ENCODE peak calls at places on chromosomes 11 and 22, in ten cellular contexts. F is MM.1S, O is GM23248, Z is PC-3, Y is mammary epithelial cell, X is GM23338, G is astrocyte, A is neural progenitor cell, S is SK-N-MC, N is DND-41. L is an unnamed sample.

GRCh38 chr11:115466122-115466521 is 38.1 kb downstream of the CADM1 start:
- DNase-seq in F (no peak), O (no peak), Z (no peak), Y (no peak), X (no peak), G (no peak), A (no peak), S (no peak), N (no peak), L (no peak)

GRCh38 chr11:13784848-13785247 is 116.4 kb downstream of the FAR1 start:
- DNase-seq in F (no peak), O (no peak), Z (no peak), Y (no peak), X (no peak), G (no peak), A (no peak), S (no peak), N (no peak), L (no peak)

GRCh38 chr11:114607753-114608459 is 12.3 kb upstream of the NXPE4 start:
- DNase-seq in F (no peak), O (peak), Z (peak), Y (peak), X (no peak), G (no peak), A (no peak), S (no peak), N (no peak), L (no peak)

GRCh38 chr22:27512283-27512761 is 289.2 kb downstream of the MN1 start:
- DNase-seq in F (no peak), O (peak), Z (peak), Y (peak), X (no peak), G (peak), A (no peak), S (no peak), N (no peak), L (peak)

GRCh38 chr11:47106839-47107520 is 69.7 kb downstream of the ARFGAP2 start:
- DNase-seq in F (no peak), O (no peak), Z (no peak), Y (no peak), X (no peak), G (no peak), A (peak), S (no peak), N (no peak), L (no peak)

GRCh38 chr22:41367680-41368542 is 13.8 kb upstream of the TEF start:
- DNase-seq in F (no peak), O (peak), Z (no peak), Y (peak), X (peak), G (peak), A (peak), S (no peak), N (no peak), L (no peak)

GRCh38 chr11:13188179-13188578 is 89.4 kb upstream of the BMAL1 start:
- DNase-seq in F (no peak), O (no peak), Z (no peak), Y (no peak), X (no peak), G (no peak), A (no peak), S (no peak), N (no peak), L (no peak)

GRCh38 chr11:68142028-68142412 is 20.8 kb upstream of the CHKA start:
- DNase-seq in F (peak), O (no peak), Z (peak), Y (no peak), X (no peak), G (no peak), A (no peak), S (no peak), N (peak), L (no peak)

GRCh38 chr11:61799665-61800284 is 7.1 kb downstream of the FEN1 start:
- DNase-seq in F (no peak), O (no peak), Z (no peak), Y (no peak), X (no peak), G (no peak), A (no peak), S (no peak), N (no peak), L (no peak)

GRCh38 chr11:28559497-28559896 is 451.3 kb downstream of the METTL15 start:
- DNase-seq in F (no peak), O (no peak), Z (no peak), Y (no peak), X (peak), G (peak), A (peak), S (no peak), N (no peak), L (peak)

GRCh38 chr11:102560555-102561011 is 30.0 kb upstream of the MMP7 start:
- DNase-seq in F (peak), O (peak), Z (peak), Y (peak), X (no peak), G (peak), A (no peak), S (peak), N (peak), L (peak)

GRCh38 chr11:13861411-13861810 is 101.1 kb upstream of the SPON1 start:
- DNase-seq in F (peak), O (no peak), Z (no peak), Y (no peak), X (no peak), G (no peak), A (no peak), S (no peak), N (no peak), L (no peak)

GRCh38 chr22:44624689-44625420 is 77.1 kb upstream of the PRR5 start:
- DNase-seq in F (no peak), O (no peak), Z (no peak), Y (no peak), X (no peak), G (no peak), A (no peak), S (no peak), N (no peak), L (no peak)

GRCh38 chr22:31830721-31831070 is 76.9 kb downstream of the DEPDC5 start:
- DNase-seq in F (no peak), O (no peak), Z (peak), Y (peak), X (no peak), G (no peak), A (no peak), S (no peak), N (no peak), L (no peak)

GRCh38 chr11:118924591-118925585 is 838 bp downstream of the BCL9L start:
- DNase-seq in F (peak), O (peak), Z (peak), Y (peak), X (peak), G (no peak), A (peak), S (no peak), N (peak), L (peak)

GRCh38 chr11:36672815-36673450 is 74.9 kb upstream of the RAG2 start:
- DNase-seq in F (peak), O (peak), Z (peak), Y (peak), X (peak), G (peak), A (peak), S (peak), N (no peak), L (peak)

GRCh38 chr22:49826603-49827306 is 918 bp downstream of the BRD1 start:
- DNase-seq in F (peak), O (peak), Z (no peak), Y (peak), X (peak), G (peak), A (peak), S (no peak), N (peak), L (peak)

GRCh38 chr11:109729761-109730160 is 307.8 kb downstream of the C11orf87 start:
- DNase-seq in F (peak), O (no peak), Z (no peak), Y (no peak), X (peak), G (no peak), A (no peak), S (no peak), N (no peak), L (no peak)

GRCh38 chr11:2862395-2862949 is 23.1 kb downstream of the CDKN1C start:
- DNase-seq in F (no peak), O (peak), Z (no peak), Y (no peak), X (peak), G (no peak), A (peak), S (no peak), N (no peak), L (no peak)
- TF ChIP-seq EZH2 in F (no peak), O (no peak), Z (no peak), Y (no peak), X (no peak), G (peak), A (no peak), S (no peak), N (no peak), L (no peak)

DNA sequence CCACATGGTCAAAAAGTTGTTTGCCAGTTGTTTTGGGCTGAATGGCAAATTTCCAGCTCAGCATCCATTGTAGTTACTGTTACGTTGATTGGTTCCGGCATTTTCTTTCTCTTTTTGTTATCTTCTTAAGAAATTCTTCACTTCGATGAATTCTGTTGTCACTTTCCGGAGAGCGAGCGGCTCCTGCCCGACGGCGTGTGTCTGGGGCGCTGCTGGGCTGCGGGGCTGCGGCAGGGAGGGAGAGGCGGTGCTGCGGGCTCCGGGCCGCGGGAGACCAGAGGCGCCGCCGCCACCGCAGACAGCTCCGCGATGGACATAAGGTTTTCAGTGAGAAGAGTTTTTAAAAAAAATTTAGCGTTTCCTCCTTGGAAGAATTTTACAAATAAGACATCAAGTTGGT is 117.4 kb downstream of the RRM1 start:
- DNase-seq in F (no peak), O (no peak), Z (no peak), Y (no peak), X (peak), G (no peak), A (peak), S (no peak), N (no peak), L (no peak)
- TF ChIP-seq EZH2 in F (no peak), O (no peak), Z (no peak), Y (no peak), X (peak), G (no peak), A (peak), S (peak), N (no peak), L (no peak)

DNA sequence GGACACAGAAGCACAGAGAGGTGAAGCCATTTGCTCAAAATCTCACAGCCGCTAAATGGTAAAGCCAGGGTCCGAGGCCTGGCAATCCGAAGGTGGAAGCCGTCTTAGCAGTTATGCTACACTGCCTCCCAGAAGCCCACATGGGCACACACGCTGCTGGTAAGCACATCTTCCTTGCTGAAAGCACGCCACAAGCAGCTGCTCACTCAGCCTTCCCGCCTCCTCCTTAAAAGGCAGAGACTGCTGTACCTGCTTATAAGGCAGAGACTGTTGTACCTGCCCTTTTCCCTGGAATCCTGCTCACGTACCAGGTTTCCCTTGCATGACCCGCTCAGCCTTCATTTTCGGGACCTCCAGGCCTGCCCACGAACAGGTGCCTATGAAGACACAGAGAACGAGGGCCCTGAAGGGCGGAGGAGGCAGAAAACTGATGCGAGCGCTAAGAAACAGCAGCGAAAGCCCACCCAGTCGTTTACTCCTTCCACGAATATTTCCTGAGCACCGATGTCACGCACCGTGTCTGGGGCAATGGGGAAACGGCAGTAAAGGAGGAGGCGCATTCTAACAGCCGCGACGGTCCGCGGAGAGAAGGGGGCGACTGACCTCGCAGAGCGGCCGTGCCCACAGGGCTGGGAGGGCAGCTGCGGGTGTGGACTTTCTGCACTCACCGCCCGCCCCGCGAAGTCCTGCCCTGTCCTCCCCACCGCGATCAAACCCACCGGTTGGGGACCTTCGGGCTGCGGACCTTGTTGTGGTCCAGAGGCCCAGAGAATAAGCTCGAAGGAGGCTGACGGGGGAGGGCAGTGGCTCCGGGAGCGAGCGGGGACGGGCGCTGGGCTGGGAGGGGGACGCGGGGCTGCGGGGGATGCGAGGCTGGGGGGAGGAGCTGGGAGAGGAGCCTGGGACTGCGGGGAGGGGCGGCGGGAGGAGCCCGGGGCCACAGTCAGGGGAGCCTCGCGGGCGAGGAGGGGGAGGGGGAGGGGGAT is 12.9 kb downstream of the SPATA19 start:
- DNase-seq in F (no peak), O (peak), Z (no peak), Y (no peak), X (no peak), G (no peak), A (no peak), S (no peak), N (no peak), L (no peak)
- TF ChIP-seq EZH2 in F (no peak), O (no peak), Z (no peak), Y (no peak), X (no peak), G (no peak), A (no peak), S (no peak), N (no peak), L (no peak)

GRCh38 chr11:74684661-74685060 is 46.6 kb downstream of the CHRDL2 start:
- DNase-seq in F (no peak), O (no peak), Z (no peak), Y (no peak), X (no peak), G (no peak), A (no peak), S (no peak), N (no peak), L (no peak)

GRCh38 chr11:74683941-74684481 is 47.2 kb downstream of the CHRDL2 start:
- DNase-seq in F (no peak), O (peak), Z (peak), Y (no peak), X (peak), G (peak), A (no peak), S (no peak), N (no peak), L (peak)

GRCh38 chr11:74682731-74683278 is 48.4 kb downstream of the CHRDL2 start:
- DNase-seq in F (no peak), O (no peak), Z (no peak), Y (no peak), X (peak), G (no peak), A (no peak), S (no peak), N (no peak), L (no peak)

GRCh38 chr11:74681686-74682651 is 49.3 kb downstream of the CHRDL2 start:
- DNase-seq in F (no peak), O (peak), Z (peak), Y (no peak), X (no peak), G (peak), A (no peak), S (no peak), N (no peak), L (no peak)

GRCh38 chr11:74683279-74683871 is 47.9 kb downstream of the CHRDL2 start:
- DNase-seq in F (no peak), O (peak), Z (no peak), Y (no peak), X (peak), G (no peak), A (peak), S (no peak), N (no peak), L (no peak)
- TF ChIP-seq EZH2 in F (no peak), O (no peak), Z (no peak), Y (no peak), X (no peak), G (no peak), A (no peak), S (no peak), N (no peak), L (no peak)

GRCh38 chr11:120239713-120240640 is at the start of gene POU2F3:
- DNase-seq in F (no peak), O (no peak), Z (no peak), Y (no peak), X (peak), G (no peak), A (peak), S (no peak), N (no peak), L (no peak)
- TF ChIP-seq EZH2 in F (no peak), O (peak), Z (no peak), Y (no peak), X (no peak), G (peak), A (peak), S (no peak), N (no peak), L (peak)